ENCODE peak calls at places on chromosomes 16 and 17, in five cellular contexts. One of them, this sample, is unnamed.

GRCh38 chr16:79098897-79099296 is 501.6 kb downstream of the MAF start:
- DNase-seq in type B pancreatic cell: no peak
- DNase-seq in T-helper 2 cell: no peak
- DNase-seq in activated T-helper 1 cell treated with anti-CD3 and anti-CD28 coated beads, Interleukin-2, amount 50 U/mL, for 16 hours: no peak
- DNase-seq in hepatic stellate cell: no peak
- DNase-seq in this sample: no peak

GRCh38 chr17:7477392-7478275 is 1.8 kb downstream of the ZBTB4 start:
- DNase-seq in type B pancreatic cell: no peak
- DNase-seq in T-helper 2 cell: peak; percentile 46
- DNase-seq in activated T-helper 1 cell treated with anti-CD3 and anti-CD28 coated beads, Interleukin-2, amount 50 U/mL, for 16 hours: no peak
- DNase-seq in hepatic stellate cell: peak; percentile 96
- DNase-seq in this sample: no peak

GRCh38 chr16:49625311-49626035 is 230.4 kb downstream of the ZNF423 start:
- DNase-seq in type B pancreatic cell: no peak
- DNase-seq in T-helper 2 cell: no peak
- DNase-seq in activated T-helper 1 cell treated with anti-CD3 and anti-CD28 coated beads, Interleukin-2, amount 50 U/mL, for 16 hours: no peak
- DNase-seq in hepatic stellate cell: no peak
- DNase-seq in this sample: no peak

GRCh38 chr16:80717611-80718010 is 86.8 kb downstream of the CDYL2 start:
- DNase-seq in type B pancreatic cell: no peak
- DNase-seq in T-helper 2 cell: no peak
- DNase-seq in activated T-helper 1 cell treated with anti-CD3 and anti-CD28 coated beads, Interleukin-2, amount 50 U/mL, for 16 hours: no peak
- DNase-seq in hepatic stellate cell: no peak
- DNase-seq in this sample: no peak

GRCh38 chr17:50381260-50381815 is 8.3 kb downstream of the EME1 start:
- DNase-seq in type B pancreatic cell: no peak
- DNase-seq in T-helper 2 cell: no peak
- DNase-seq in activated T-helper 1 cell treated with anti-CD3 and anti-CD28 coated beads, Interleukin-2, amount 50 U/mL, for 16 hours: no peak
- DNase-seq in hepatic stellate cell: no peak
- DNase-seq in this sample: no peak

GRCh38 chr16:3254309-3254708 is 2.1 kb downstream of the MEFV start:
- DNase-seq in type B pancreatic cell: no peak
- DNase-seq in T-helper 2 cell: no peak
- DNase-seq in activated T-helper 1 cell treated with anti-CD3 and anti-CD28 coated beads, Interleukin-2, amount 50 U/mL, for 16 hours: no peak
- DNase-seq in hepatic stellate cell: no peak
- DNase-seq in this sample: no peak

GRCh38 chr17:13024526-13025263 is 6.9 kb upstream of the ELAC2 start:
- DNase-seq in type B pancreatic cell: peak; percentile 81
- DNase-seq in T-helper 2 cell: peak; percentile 40
- DNase-seq in activated T-helper 1 cell treated with anti-CD3 and anti-CD28 coated beads, Interleukin-2, amount 50 U/mL, for 16 hours: peak; percentile 41
- DNase-seq in hepatic stellate cell: peak; percentile 67
- DNase-seq in this sample: peak; percentile 59

GRCh38 chr17:18992454-18993130 is 12.0 kb downstream of the FAM83G start:
- DNase-seq in type B pancreatic cell: no peak
- DNase-seq in T-helper 2 cell: peak; percentile 91
- DNase-seq in activated T-helper 1 cell treated with anti-CD3 and anti-CD28 coated beads, Interleukin-2, amount 50 U/mL, for 16 hours: no peak
- DNase-seq in hepatic stellate cell: no peak
- DNase-seq in this sample: no peak

GRCh38 chr17:8359769-8360168 is 16.7 kb downstream of the KRABD2 start:
- DNase-seq in type B pancreatic cell: no peak
- DNase-seq in T-helper 2 cell: no peak
- DNase-seq in activated T-helper 1 cell treated with anti-CD3 and anti-CD28 coated beads, Interleukin-2, amount 50 U/mL, for 16 hours: no peak
- DNase-seq in hepatic stellate cell: peak; percentile 54
- DNase-seq in this sample: no peak

GRCh38 chr17:75341784-75342183 is 52.6 kb upstream of the SLC25A19 start:
- DNase-seq in type B pancreatic cell: no peak
- DNase-seq in T-helper 2 cell: no peak
- DNase-seq in activated T-helper 1 cell treated with anti-CD3 and anti-CD28 coated beads, Interleukin-2, amount 50 U/mL, for 16 hours: no peak
- DNase-seq in hepatic stellate cell: no peak
- DNase-seq in this sample: no peak

GRCh38 chr17:40637931-40638330 is 9.7 kb downstream of the SMARCE1 start:
- DNase-seq in type B pancreatic cell: no peak
- DNase-seq in T-helper 2 cell: no peak
- DNase-seq in activated T-helper 1 cell treated with anti-CD3 and anti-CD28 coated beads, Interleukin-2, amount 50 U/mL, for 16 hours: no peak
- DNase-seq in hepatic stellate cell: no peak
- DNase-seq in this sample: no peak

GRCh38 chr16:49461517-49461951 is 87.9 kb downstream of the C16orf78 start:
- DNase-seq in type B pancreatic cell: peak; percentile 57
- DNase-seq in T-helper 2 cell: no peak
- DNase-seq in activated T-helper 1 cell treated with anti-CD3 and anti-CD28 coated beads, Interleukin-2, amount 50 U/mL, for 16 hours: no peak
- DNase-seq in hepatic stellate cell: no peak
- DNase-seq in this sample: no peak

GRCh38 chr17:550776-551175 is 163.9 kb downstream of the VPS53 start:
- DNase-seq in type B pancreatic cell: no peak
- DNase-seq in T-helper 2 cell: no peak
- DNase-seq in activated T-helper 1 cell treated with anti-CD3 and anti-CD28 coated beads, Interleukin-2, amount 50 U/mL, for 16 hours: no peak
- DNase-seq in hepatic stellate cell: no peak
- DNase-seq in this sample: peak; percentile 17

GRCh38 chr17:54172654-54173316 is 350.1 kb downstream of the KIF2B start:
- DNase-seq in type B pancreatic cell: no peak
- DNase-seq in T-helper 2 cell: no peak
- DNase-seq in activated T-helper 1 cell treated with anti-CD3 and anti-CD28 coated beads, Interleukin-2, amount 50 U/mL, for 16 hours: no peak
- DNase-seq in hepatic stellate cell: no peak
- DNase-seq in this sample: no peak

GRCh38 chr17:21304091-21304490 is 19.6 kb downstream of the MAP2K3 start:
- DNase-seq in type B pancreatic cell: no peak
- DNase-seq in T-helper 2 cell: no peak
- DNase-seq in activated T-helper 1 cell treated with anti-CD3 and anti-CD28 coated beads, Interleukin-2, amount 50 U/mL, for 16 hours: no peak
- DNase-seq in hepatic stellate cell: peak; percentile 11
- DNase-seq in this sample: no peak

GRCh38 chr17:41864498-41864836 is 756 bp downstream of the KLHL11 start:
- DNase-seq in type B pancreatic cell: no peak
- DNase-seq in T-helper 2 cell: peak; percentile 57
- DNase-seq in activated T-helper 1 cell treated with anti-CD3 and anti-CD28 coated beads, Interleukin-2, amount 50 U/mL, for 16 hours: peak; percentile 49
- DNase-seq in hepatic stellate cell: no peak
- DNase-seq in this sample: no peak

GRCh38 chr17:8223356-8224063 is 13.1 kb upstream of the AURKB start:
- DNase-seq in type B pancreatic cell: no peak
- DNase-seq in T-helper 2 cell: no peak
- DNase-seq in activated T-helper 1 cell treated with anti-CD3 and anti-CD28 coated beads, Interleukin-2, amount 50 U/mL, for 16 hours: peak; percentile 21
- DNase-seq in hepatic stellate cell: peak; percentile 32
- DNase-seq in this sample: no peak

GRCh38 chr17:80449930-80450576 is 26.4 kb downstream of the NPTX1 start:
- DNase-seq in type B pancreatic cell: no peak
- DNase-seq in T-helper 2 cell: no peak
- DNase-seq in activated T-helper 1 cell treated with anti-CD3 and anti-CD28 coated beads, Interleukin-2, amount 50 U/mL, for 16 hours: no peak
- DNase-seq in hepatic stellate cell: peak; percentile 76
- DNase-seq in this sample: no peak

GRCh38 chr16:49834496-49835009 is 21.4 kb downstream of the ZNF423 start:
- DNase-seq in type B pancreatic cell: no peak
- DNase-seq in T-helper 2 cell: no peak
- DNase-seq in activated T-helper 1 cell treated with anti-CD3 and anti-CD28 coated beads, Interleukin-2, amount 50 U/mL, for 16 hours: no peak
- DNase-seq in hepatic stellate cell: no peak
- DNase-seq in this sample: no peak

This sample was measured in H54.